ENCODE peak calls at places on chromosomes 2 and 18, in ten cellular contexts. P, M, H, G, X, E, R, B, V and F are unnamed samples.

GRCh38 chr18:51194604-51195003 is 2.9 kb downstream of the MEX3C start:
- DNase-seq in V (no peak), P (no peak), B (no peak), M (no peak), H (no peak), G (peak), R (no peak), X (no peak), E (no peak), F (no peak)

GRCh38 chr2:62705859-62706720 is 577 bp downstream of the EHBP1 start:
- DNase-seq in P (no peak), B (no peak), E (no peak), X (peak), V (peak), M (peak), H (peak), G (peak), R (peak), F (no peak)

GRCh38 chr2:198144621-198145020 is 340.2 kb downstream of the PLCL1 start:
- DNase-seq in P (no peak), M (peak), G (no peak), V (no peak), X (no peak), B (no peak), H (no peak), E (no peak), R (no peak), F (no peak)

GRCh38 chr2:201882353-201883095 is 76.2 kb downstream of the CDK15 start:
- DNase-seq in X (peak), H (peak), V (no peak), R (no peak), E (no peak), G (peak), P (no peak), M (peak), B (no peak), F (no peak)

GRCh38 chr2:96250188-96250587 is 15.6 kb downstream of the TMEM127 start:
- DNase-seq in B (no peak), P (no peak), M (no peak), X (no peak), R (no peak), G (no peak), H (no peak), E (no peak), V (no peak), F (no peak)

GRCh38 chr2:237726401-237726830 is 72.2 kb upstream of the RBM44 start:
- DNase-seq in X (no peak), E (peak), V (no peak), H (peak), B (no peak), G (peak), M (no peak), P (no peak), R (peak), F (no peak)

GRCh38 chr2:54520687-54521086 is 64.6 kb downstream of the SPTBN1 start:
- DNase-seq in V (no peak), H (no peak), E (peak), M (no peak), P (no peak), G (peak), B (no peak), X (peak), R (no peak), F (no peak)

GRCh38 chr2:46852124-46852523 is 63.5 kb downstream of the MCFD2 start:
- DNase-seq in G (no peak), H (no peak), V (no peak), P (no peak), R (no peak), M (no peak), B (no peak), X (no peak), E (no peak), F (no peak)

GRCh38 chr18:50661013-50661412 is 101.1 kb downstream of the MAPK4 start:
- DNase-seq in B (no peak), R (no peak), V (no peak), G (no peak), X (no peak), M (no peak), E (no peak), P (no peak), H (no peak), F (no peak)

GRCh38 chr18:63197246-63197791 is 122.2 kb downstream of the BCL2 start:
- DNase-seq in V (no peak), R (no peak), P (peak), B (no peak), E (no peak), X (no peak), M (peak), H (no peak), G (no peak), F (no peak)

GRCh38 chr2:159677654-159678053 is 34.7 kb upstream of the MARCHF7 start:
- DNase-seq in V (no peak), G (peak), B (no peak), P (no peak), H (no peak), X (peak), E (no peak), R (no peak), M (no peak), F (no peak)

GRCh38 chr2:160156665-160157064 is 43.4 kb downstream of the ITGB6 start:
- DNase-seq in P (no peak), R (no peak), M (no peak), B (no peak), V (no peak), H (no peak), E (peak), G (peak), X (peak), F (no peak)

GRCh38 chr2:224689539-224689938 is 26.6 kb downstream of the CCDC195 start:
- DNase-seq in X (no peak), H (no peak), M (no peak), P (no peak), V (no peak), B (no peak), E (no peak), G (no peak), R (no peak), F (no peak)

GRCh38 chr18:24585996-24586566 is 125.6 kb downstream of the HRH4 start:
- DNase-seq in E (no peak), V (no peak), M (no peak), P (no peak), X (no peak), B (no peak), R (no peak), G (no peak), H (no peak), F (no peak)

GRCh38 chr2:239948100-239948881 is 76.9 kb downstream of the NDUFA10 start:
- DNase-seq in H (no peak), X (no peak), R (no peak), B (no peak), G (no peak), P (no peak), M (no peak), E (no peak), V (peak), F (no peak)

GRCh38 chr18:2570772-2571199 is 519 bp downstream of the METTL4 start:
- DNase-seq in B (no peak), R (peak), P (peak), E (peak), X (peak), H (peak), M (peak), V (peak), G (peak), F (peak)

GRCh38 chr2:25280066-25280687 is 61.5 kb downstream of the DNMT3A start:
- DNase-seq in P (no peak), V (no peak), R (no peak), H (no peak), G (no peak), E (no peak), B (no peak), X (no peak), M (no peak), F (no peak)

GRCh38 chr2:101775636-101776035 is 78.1 kb downstream of the MAP4K4 start:
- DNase-seq in B (no peak), X (no peak), G (no peak), R (no peak), E (no peak), V (no peak), P (no peak), M (no peak), H (no peak), F (no peak)

GRCh38 chr2:70095833-70096670 is 8.8 kb downstream of the PCBP1 start:
- DNase-seq in M (no peak), H (no peak), X (no peak), E (no peak), G (no peak), B (no peak), P (no peak), R (no peak), V (no peak), F (no peak)

GRCh38 chr18:574456-575228 is 5.5 kb upstream of the CETN1 start:
- DNase-seq in V (no peak), R (no peak), H (no peak), E (no peak), P (no peak), G (no peak), X (no peak), B (no peak), M (no peak), F (no peak)

GRCh38 chr2:196167666-196168065 is 3.7 kb downstream of the STK17B start:
- DNase-seq in R (no peak), M (no peak), G (no peak), B (no peak), P (no peak), X (no peak), E (no peak), V (no peak), H (no peak), F (no peak)

GRCh38 chr2:218400930-218401833 is 1.5 kb downstream of the CTDSP1 start:
- DNase-seq in X (no peak), M (peak), B (no peak), P (peak), E (no peak), R (peak), G (no peak), H (no peak), V (peak), F (no peak)

GRCh38 chr2:147553743-147554142 is 291.1 kb upstream of the ACVR2A start:
- DNase-seq in M (no peak), H (no peak), G (no peak), R (no peak), P (no peak), B (no peak), X (no peak), E (no peak), V (no peak), F (no peak)

GRCh38 chr2:65386340-65386739 is 46.1 kb downstream of the SPRED2 start:
- DNase-seq in B (no peak), R (no peak), H (no peak), G (peak), P (no peak), M (no peak), E (no peak), V (no peak), X (no peak), F (no peak)

GRCh38 chr2:65388626-65389390 is 43.6 kb downstream of the SPRED2 start:
- DNase-seq in G (no peak), X (no peak), H (no peak), E (no peak), M (no peak), B (no peak), V (no peak), R (no peak), P (no peak), F (no peak)

GRCh38 chr2:65388051-65388531 is 44.3 kb downstream of the SPRED2 start:
- DNase-seq in B (peak), P (no peak), G (no peak), X (no peak), R (no peak), H (no peak), V (no peak), M (no peak), E (no peak), F (peak)

GRCh38 chr2:65389476-65389875 is 42.9 kb downstream of the SPRED2 start:
- DNase-seq in V (no peak), P (no peak), E (no peak), G (no peak), X (no peak), B (no peak), M (no peak), H (no peak), R (no peak), F (no peak)

GRCh38 chr2:65387017-65387416 is 45.4 kb downstream of the SPRED2 start:
- DNase-seq in X (no peak), R (no peak), E (no peak), V (no peak), P (no peak), G (no peak), B (no peak), H (no peak), M (no peak), F (no peak)
- TF ChIP-seq CTCF in X (peak), R (no peak), E (no peak), V (no peak), P (no peak), G (no peak), B (no peak), H (no peak), M (no peak), F (no peak)

DNA sequence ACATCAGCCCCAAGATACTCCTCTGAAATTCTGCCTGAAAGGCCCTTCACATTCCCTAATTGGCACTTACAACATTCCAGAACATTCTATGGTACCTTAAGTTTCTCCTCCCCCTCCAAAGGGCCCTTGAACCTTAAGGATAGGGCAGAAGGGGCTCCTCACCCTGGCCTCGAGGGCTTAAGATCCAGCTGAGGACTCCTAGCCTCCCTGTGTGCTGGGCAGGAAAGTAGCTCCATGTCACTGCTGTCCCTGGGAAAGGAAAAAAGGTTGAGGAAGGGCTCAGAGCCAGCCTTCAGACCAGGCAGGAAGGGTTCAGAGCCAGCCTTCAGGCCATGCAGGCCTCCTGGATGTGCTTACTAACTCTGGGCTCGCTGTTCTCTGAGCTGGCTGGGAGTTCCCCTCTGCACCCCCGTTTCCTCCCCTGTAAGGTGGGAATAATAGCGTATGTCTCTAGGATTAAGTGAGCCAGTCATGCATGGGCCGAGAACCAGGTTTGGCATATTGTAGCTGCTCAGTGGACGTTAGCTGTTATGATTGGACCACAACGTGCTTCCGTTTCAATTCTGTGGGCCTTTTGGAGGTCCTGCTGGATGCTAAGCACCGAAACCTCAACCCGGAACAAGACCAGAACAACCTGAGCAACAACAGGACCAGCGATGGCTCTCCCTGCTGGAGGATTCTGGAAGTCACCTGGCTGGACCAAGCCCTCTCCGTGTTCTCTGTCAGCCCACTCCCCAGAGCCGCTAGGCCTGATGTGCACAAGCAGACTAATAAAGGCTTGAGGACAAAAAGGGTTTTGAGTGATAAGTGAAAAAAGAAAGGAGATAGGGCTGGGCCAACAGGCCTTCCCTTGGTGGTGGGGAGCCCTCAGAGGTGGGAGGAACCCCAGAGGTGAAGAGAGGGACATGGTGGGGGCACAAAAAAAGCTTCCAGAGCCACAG is 1.0 kb upstream of the B3GNT7 start:
- DNase-seq in E (no peak), P (no peak), M (no peak), V (no peak), H (peak), R (no peak), G (no peak), X (peak), B (peak), F (peak)
- TF ChIP-seq CTCF in E (no peak), P (no peak), M (no peak), V (no peak), H (peak), R (no peak), G (peak), X (peak), B (peak), F (peak)

DNA sequence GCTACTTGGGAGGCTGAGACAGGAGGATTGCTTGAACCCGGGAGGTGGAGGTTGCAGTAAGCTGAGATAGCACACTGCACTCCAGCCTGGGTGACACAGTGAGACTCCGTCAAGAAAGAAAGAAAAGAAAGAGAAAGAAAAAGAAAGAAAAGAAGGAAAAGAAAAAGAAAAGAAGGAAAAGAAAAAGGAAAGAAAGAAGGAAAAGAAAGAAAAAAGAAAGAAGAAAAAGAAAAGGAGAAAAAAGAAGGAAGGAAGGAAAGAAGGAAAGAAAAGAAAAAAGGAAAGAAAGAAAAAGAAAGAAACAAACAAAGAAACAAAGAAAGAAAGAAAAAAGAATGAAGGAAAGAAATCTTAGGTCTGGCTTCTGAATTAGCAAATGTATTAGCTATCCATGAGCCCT is 150.4 kb downstream of the TMEM163 start:
- DNase-seq in G (no peak), X (no peak), H (no peak), P (no peak), E (no peak), M (no peak), V (no peak), R (no peak), B (no peak), F (no peak)
- TF ChIP-seq CTCF in G (no peak), X (no peak), H (no peak), P (no peak), E (no peak), M (peak), V (no peak), R (no peak), B (no peak), F (no peak)

GRCh38 chr2:109312902-109313301 is 183.9 kb downstream of the SH3RF3 start:
- DNase-seq in H (no peak), V (no peak), G (no peak), E (no peak), B (no peak), M (no peak), R (no peak), X (no peak), P (no peak), F (no peak)
- TF ChIP-seq CTCF in H (no peak), V (no peak), G (no peak), E (no peak), B (no peak), M (no peak), R (no peak), X (no peak), P (no peak), F (no peak)

GRCh38 chr2:189512879-189513278 is 67.7 kb downstream of the SLC40A1 start:
- DNase-seq in X (no peak), H (no peak), G (peak), M (no peak), V (no peak), B (no peak), P (no peak), E (no peak), R (no peak), F (no peak)
- TF ChIP-seq CTCF in X (no peak), H (no peak), G (no peak), M (no peak), V (no peak), B (no peak), P (no peak), E (no peak), R (no peak), F (no peak)

GRCh38 chr2:42809131-42809875 is 16.9 kb upstream of the HAAO start:
- DNase-seq in B (no peak), R (peak), M (no peak), X (no peak), V (no peak), P (no peak), H (no peak), E (no peak), G (no peak), F (no peak)
- TF ChIP-seq CTCF in B (no peak), R (peak), M (no peak), X (no peak), V (no peak), P (no peak), H (no peak), E (no peak), G (peak), F (no peak)

GRCh38 chr2:29054430-29054829 is 19.9 kb downstream of the PCARE start:
- DNase-seq in H (no peak), X (no peak), P (no peak), R (no peak), M (no peak), V (no peak), B (no peak), G (no peak), E (no peak), F (no peak)

GRCh38 chr2:29052811-29053210 is 21.5 kb downstream of the PCARE start:
- DNase-seq in V (no peak), E (no peak), H (no peak), G (no peak), B (no peak), M (no peak), X (no peak), P (no peak), R (no peak), F (no peak)

GRCh38 chr2:29053223-29053622 is 21.1 kb downstream of the PCARE start:
- DNase-seq in P (no peak), M (peak), B (no peak), X (peak), E (no peak), R (no peak), G (no peak), H (no peak), V (no peak), F (no peak)

GRCh38 chr2:29055586-29055985 is 18.7 kb downstream of the PCARE start:
- DNase-seq in H (no peak), M (no peak), G (no peak), R (no peak), P (no peak), E (no peak), V (no peak), X (no peak), B (no peak), F (no peak)

DNA sequence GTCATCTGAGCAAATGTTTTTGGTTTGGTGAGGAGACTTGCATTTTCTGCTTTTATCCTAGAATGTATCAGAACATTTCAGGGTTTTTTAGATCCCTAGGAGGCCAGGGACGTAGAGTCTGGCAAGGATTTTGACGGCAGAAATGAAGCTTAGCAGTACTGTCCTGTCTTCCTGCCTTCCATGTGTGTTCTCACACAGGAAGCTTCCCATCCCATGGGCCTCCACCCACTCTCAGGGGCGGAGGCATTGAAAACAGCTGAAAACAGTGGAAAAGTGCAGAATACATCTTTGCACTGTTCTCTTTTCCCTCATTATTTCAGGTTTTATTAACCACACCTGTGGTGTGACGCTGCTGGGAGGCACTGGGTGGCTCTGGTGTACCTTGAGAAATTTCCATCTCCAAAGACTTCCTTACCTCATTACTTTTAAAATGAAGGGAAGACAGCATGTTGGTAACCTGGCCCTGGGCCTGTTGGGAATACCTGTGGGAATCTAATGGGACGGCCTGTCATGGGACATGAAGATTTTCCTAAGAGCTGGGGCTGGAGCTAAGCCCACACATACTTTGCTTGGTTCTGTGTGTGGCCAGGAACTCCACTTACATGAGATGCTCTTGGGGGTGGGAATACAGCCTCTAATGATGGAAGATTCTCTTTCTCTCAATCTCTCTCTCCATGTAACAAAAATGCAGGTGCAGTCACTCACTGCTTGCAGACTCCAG is 20.5 kb downstream of the PCARE start:
- DNase-seq in G (no peak), E (no peak), H (no peak), B (no peak), M (no peak), X (peak), R (no peak), P (no peak), V (no peak), F (no peak)
- TF ChIP-seq CTCF in G (no peak), E (no peak), H (no peak), B (peak), M (no peak), X (peak), R (no peak), P (no peak), V (no peak), F (peak)

DNA sequence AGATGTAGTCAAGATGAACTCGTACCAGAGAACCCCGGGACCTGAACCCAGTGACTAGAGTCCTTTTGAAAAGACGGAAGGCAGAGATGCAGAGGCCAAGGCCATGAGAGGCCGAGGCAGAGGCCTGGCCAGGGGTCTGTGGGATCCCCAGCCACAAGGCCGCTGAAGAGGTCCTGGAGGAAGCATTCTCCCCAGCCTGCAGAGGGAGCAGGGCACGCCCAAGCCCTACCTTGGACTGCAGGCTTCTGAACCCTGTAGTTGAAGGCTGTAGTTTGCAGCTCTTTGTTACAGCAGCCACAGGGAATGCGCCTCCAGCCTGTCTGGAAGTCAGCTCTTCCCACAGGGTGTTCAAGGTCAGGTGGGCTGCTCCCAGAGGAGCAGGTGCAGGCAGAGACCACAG is 22.1 kb upstream of the PXDN start:
- DNase-seq in V (no peak), R (no peak), G (no peak), X (no peak), P (no peak), H (no peak), M (no peak), E (no peak), B (no peak), F (no peak)
- TF ChIP-seq CTCF in V (no peak), R (no peak), G (no peak), X (no peak), P (no peak), H (no peak), M (no peak), E (no peak), B (no peak), F (no peak)